ENCODE peak calls at places on chromosomes 1 and 21, in six cellular contexts. One of them, this sample, is unnamed.

GRCh38 chr1:233005703-233006102 is 55.3 kb downstream of the NTPCR start:
- DNase-seq in HS-27A: no peak
- DNase-seq in sciatic nerve: no peak
- DNase-seq in GM03348: no peak
- DNase-seq in stimulated activated CD4-positive, alpha-beta T cell treated with anti-CD3 and anti-CD28 coated beads, Interleukin-15, amount 100 ng/mL, for 48 hours: no peak
- DNase-seq in fibroblast of mammary gland: peak; percentile 9
- DNase-seq in this sample: no peak

GRCh38 chr1:22731924-22732522 is 21.4 kb downstream of the EPHB2 start:
- DNase-seq in sciatic nerve: no peak
- DNase-seq in fibroblast of mammary gland: peak; percentile 56
- DNase-seq in GM03348: peak; percentile 57
- DNase-seq in stimulated activated CD4-positive, alpha-beta T cell treated with anti-CD3 and anti-CD28 coated beads, Interleukin-15, amount 100 ng/mL, for 48 hours: no peak
- DNase-seq in HS-27A: no peak
- DNase-seq in this sample: no peak

GRCh38 chr21:15826147-15826780 is 96.5 kb downstream of the USP25 start:
- DNase-seq in HS-27A: no peak
- DNase-seq in stimulated activated CD4-positive, alpha-beta T cell treated with anti-CD3 and anti-CD28 coated beads, Interleukin-15, amount 100 ng/mL, for 48 hours: no peak
- DNase-seq in fibroblast of mammary gland: peak; percentile 64
- DNase-seq in sciatic nerve: no peak
- DNase-seq in GM03348: peak; percentile 5
- DNase-seq in this sample: peak; percentile 66

GRCh38 chr1:12173631-12174121 is 6.9 kb downstream of the TNFRSF1B start:
- DNase-seq in fibroblast of mammary gland: no peak
- DNase-seq in stimulated activated CD4-positive, alpha-beta T cell treated with anti-CD3 and anti-CD28 coated beads, Interleukin-15, amount 100 ng/mL, for 48 hours: peak; percentile 68
- DNase-seq in HS-27A: no peak
- DNase-seq in sciatic nerve: peak; percentile 77
- DNase-seq in GM03348: no peak
- DNase-seq in this sample: no peak

GRCh38 chr1:172254521-172255222 is 165.8 kb upstream of the C1orf105 start:
- DNase-seq in sciatic nerve: no peak
- DNase-seq in stimulated activated CD4-positive, alpha-beta T cell treated with anti-CD3 and anti-CD28 coated beads, Interleukin-15, amount 100 ng/mL, for 48 hours: no peak
- DNase-seq in HS-27A: peak; percentile 61
- DNase-seq in GM03348: peak; percentile 60
- DNase-seq in fibroblast of mammary gland: peak; percentile 90
- DNase-seq in this sample: peak; percentile 85

GRCh38 chr1:185984113-185984836 is 250.1 kb downstream of the HMCN1 start:
- DNase-seq in HS-27A: no peak
- DNase-seq in fibroblast of mammary gland: peak; percentile 40
- DNase-seq in stimulated activated CD4-positive, alpha-beta T cell treated with anti-CD3 and anti-CD28 coated beads, Interleukin-15, amount 100 ng/mL, for 48 hours: no peak
- DNase-seq in GM03348: no peak
- DNase-seq in sciatic nerve: no peak
- DNase-seq in this sample: no peak

GRCh38 chr1:203120325-203121138 is 7.0 kb upstream of the ADORA1 start:
- DNase-seq in HS-27A: no peak
- DNase-seq in fibroblast of mammary gland: no peak
- DNase-seq in stimulated activated CD4-positive, alpha-beta T cell treated with anti-CD3 and anti-CD28 coated beads, Interleukin-15, amount 100 ng/mL, for 48 hours: no peak
- DNase-seq in GM03348: no peak
- DNase-seq in sciatic nerve: no peak
- DNase-seq in this sample: no peak

GRCh38 chr1:7646164-7646563 is 124.9 kb upstream of the VAMP3 start:
- DNase-seq in HS-27A: no peak
- DNase-seq in sciatic nerve: no peak
- DNase-seq in stimulated activated CD4-positive, alpha-beta T cell treated with anti-CD3 and anti-CD28 coated beads, Interleukin-15, amount 100 ng/mL, for 48 hours: no peak
- DNase-seq in GM03348: no peak
- DNase-seq in fibroblast of mammary gland: no peak
- DNase-seq in this sample: no peak

GRCh38 chr1:53697671-53698380 is 41.1 kb downstream of the GLIS1 start:
- DNase-seq in HS-27A: no peak
- DNase-seq in stimulated activated CD4-positive, alpha-beta T cell treated with anti-CD3 and anti-CD28 coated beads, Interleukin-15, amount 100 ng/mL, for 48 hours: no peak
- DNase-seq in GM03348: peak; percentile 55
- DNase-seq in fibroblast of mammary gland: peak; percentile 74
- DNase-seq in sciatic nerve: no peak
- DNase-seq in this sample: no peak

GRCh38 chr1:46002751-46003150 is 129.7 kb downstream of the PIK3R3 start:
- DNase-seq in fibroblast of mammary gland: no peak
- DNase-seq in sciatic nerve: no peak
- DNase-seq in GM03348: no peak
- DNase-seq in HS-27A: no peak
- DNase-seq in stimulated activated CD4-positive, alpha-beta T cell treated with anti-CD3 and anti-CD28 coated beads, Interleukin-15, amount 100 ng/mL, for 48 hours: no peak
- DNase-seq in this sample: no peak

GRCh38 chr1:166944186-166944967 is 31.0 kb downstream of the ILDR2 start:
- DNase-seq in fibroblast of mammary gland: no peak
- DNase-seq in stimulated activated CD4-positive, alpha-beta T cell treated with anti-CD3 and anti-CD28 coated beads, Interleukin-15, amount 100 ng/mL, for 48 hours: no peak
- DNase-seq in GM03348: peak; percentile 24
- DNase-seq in HS-27A: no peak
- DNase-seq in sciatic nerve: no peak
- DNase-seq in this sample: peak; percentile 32

GRCh38 chr1:12132078-12132477 is 34.7 kb upstream of the TNFRSF1B start:
- DNase-seq in fibroblast of mammary gland: peak; percentile 69
- DNase-seq in sciatic nerve: no peak
- DNase-seq in GM03348: no peak
- DNase-seq in HS-27A: no peak
- DNase-seq in stimulated activated CD4-positive, alpha-beta T cell treated with anti-CD3 and anti-CD28 coated beads, Interleukin-15, amount 100 ng/mL, for 48 hours: no peak
- DNase-seq in this sample: peak; percentile 96